ENCODE peak calls at places on chromosomes 4 and X, in four cellular contexts. W is RPMI7951; O is effector CD4-positive, alpha-beta T cell; E is mucosa of descending colon. B is an unnamed sample.

GRCh38 chr4:37825943-37826281 is 574 bp upstream of the PGM2 start:
- DNase-seq in W (no peak), O (no peak), E (no peak), B (no peak)

GRCh38 chr4:13918110-13918509 is 290.6 kb upstream of the BOD1L1 start:
- DNase-seq in W (peak; percentile 96), O (no peak), E (no peak), B (no peak)

GRCh38 chr4:112557676-112558411 is 41.9 kb upstream of the NEUROG2 start:
- DNase-seq in W (no peak), O (no peak), E (no peak), B (no peak)

GRCh38 chrX:34218063-34218462 is 85.9 kb upstream of the FAM47A start:
- DNase-seq in W (no peak), O (no peak), E (no peak), B (no peak)

GRCh38 chr4:126986828-126987227 is 645.9 kb upstream of the INTU start:
- DNase-seq in W (peak; percentile 48), O (no peak), E (no peak), B (no peak)

GRCh38 chrX:46687619-46688018 is 71.3 kb downstream of the SLC9A7 start:
- DNase-seq in W (no peak), O (no peak), E (no peak), B (no peak)

GRCh38 chrX:47643926-47644325 is 6.4 kb downstream of the ELK1 start:
- DNase-seq in W (peak; percentile 22), O (no peak), E (no peak), B (no peak)

GRCh38 chr4:94032754-94033153 is 174.9 kb upstream of the SMARCAD1 start:
- DNase-seq in W (peak; percentile 3), O (no peak), E (no peak), B (no peak)

GRCh38 chr4:74109116-74109791 is 10.3 kb upstream of the CXCL2 start:
- DNase-seq in W (peak; percentile 95), O (no peak), E (no peak), B (peak; percentile 52)

GRCh38 chrX:120457766-120458180 is 11.3 kb downstream of the LAMP2 start:
- DNase-seq in W (peak; percentile 81), O (no peak), E (no peak), B (no peak)

GRCh38 chr4:13906727-13907126 is 279.2 kb upstream of the BOD1L1 start:
- DNase-seq in W (no peak), O (no peak), E (no peak), B (no peak)

GRCh38 chr4:163092093-163092492 is 74.6 kb downstream of the NAF1 start:
- DNase-seq in W (no peak), O (no peak), E (no peak), B (no peak)

GRCh38 chrX:74133156-74133796 is 170.7 kb upstream of the ZCCHC13 start:
- DNase-seq in W (peak; percentile 62), O (peak; percentile 23), E (no peak), B (no peak)

GRCh38 chr4:53943345-53944085 is 120.9 kb downstream of the CHIC2 start:
- DNase-seq in W (peak; percentile 81), O (no peak), E (no peak), B (no peak)

GRCh38 chr4:142719854-142720541 is 126.1 kb downstream of the INPP4B start:
- DNase-seq in W (peak; percentile 21), O (no peak), E (no peak), B (no peak)

GRCh38 chr4:140150886-140151699 is 2.9 kb downstream of the MAML3 start:
- DNase-seq in W (peak; percentile 94), O (peak; percentile 64), E (peak; percentile 91), B (peak; percentile 89)

GRCh38 chr4:184534511-184535391 is 60.4 kb upstream of the IRF2 start:
- DNase-seq in W (peak; percentile 70), O (no peak), E (no peak), B (no peak)

GRCh38 chr4:183729430-183730328 is 70.6 kb downstream of the TRAPPC11 start:
- DNase-seq in W (peak; percentile 23), O (no peak), E (no peak), B (no peak)

GRCh38 chrX:24610540-24610939 is 36.6 kb downstream of the PCYT1B start:
- DNase-seq in W (no peak), O (no peak), E (no peak), B (no peak)

GRCh38 chr4:39846705-39847104 is 131.0 kb downstream of the PDS5A start:
- DNase-seq in W (no peak), O (no peak), E (no peak), B (no peak)

GRCh38 chrX:68139791-68140190 is 293.5 kb downstream of the OPHN1 start:
- DNase-seq in W (peak; percentile 8), O (no peak), E (no peak), B (no peak)

GRCh38 chr4:178316211-178316610 is 874.0 kb upstream of the AGA start:
- DNase-seq in W (no peak), O (no peak), E (no peak), B (peak; percentile 68)

GRCh38 chr4:118215826-118216225 is 137.0 kb downstream of the PRSS12 start:
- DNase-seq in W (no peak), O (no peak), E (no peak), B (no peak)

GRCh38 chrX:119237526-119238035 is 1.5 kb downstream of the PGRMC1 start:
- DNase-seq in W (no peak), O (no peak), E (no peak), B (no peak)

GRCh38 chr4:146095091-146095690 is 80.3 kb upstream of the LSM6 start:
- DNase-seq in W (peak; percentile 46), O (no peak), E (no peak), B (no peak)

GRCh38 chrX:106730385-106730784 is 3.9 kb downstream of the RNF128 start:
- DNase-seq in W (no peak), O (no peak), E (no peak), B (no peak)

GRCh38 chr4:170853422-170854021 is 763.8 kb upstream of the AADAT start:
- DNase-seq in W (no peak), O (no peak), E (peak; percentile 22), B (peak; percentile 56)

GRCh38 chr4:119026662-119027444 is 108.8 kb upstream of the MYOZ2 start:
- DNase-seq in W (peak; percentile 73), O (no peak), E (no peak), B (no peak)

GRCh38 chr4:177612684-177613083 is 170.4 kb upstream of the AGA start:
- DNase-seq in W (no peak), O (no peak), E (no peak), B (no peak)

GRCh38 chr4:186296481-186296880 is 30.5 kb downstream of the F11 start:
- DNase-seq in W (no peak), O (no peak), E (no peak), B (no peak)

GRCh38 chr4:178917756-178918155 is 1475.5 kb upstream of the AGA start:
- DNase-seq in W (no peak), O (no peak), E (no peak), B (no peak)

GRCh38 chr4:74230902-74231499 is 73.1 kb downstream of the MTHFD2L start:
- DNase-seq in W (peak; percentile 88), O (no peak), E (no peak), B (no peak)

GRCh38 chrX:76555269-76555668 is 127.8 kb downstream of the MAGEE1 start:
- DNase-seq in W (no peak), O (no peak), E (no peak), B (no peak)

GRCh38 chr4:26945794-26946193 is 85.2 kb downstream of the STIM2 start:
- DNase-seq in W (no peak), O (no peak), E (no peak), B (no peak)

GRCh38 chr4:150090836-150091235 is 12.6 kb downstream of the DCLK2 start:
- DNase-seq in W (no peak), O (no peak), E (no peak), B (no peak)

GRCh38 chr4:149344436-149344835 is 471.2 kb downstream of the IQCM start:
- DNase-seq in W (peak; percentile 5), O (no peak), E (no peak), B (no peak)

GRCh38 chrX:12930150-12930549 is 23.7 kb downstream of the TLR8 start:
- DNase-seq in W (peak; percentile 10), O (no peak), E (no peak), B (no peak)

B was measured in Peyer's patch.